ENCODE peak calls at places on chromosomes 3 and 15, in five cellular contexts. K is mesendoderm, T is substantia nigra, V is GM23248, S is hepatocyte. A is an unnamed sample.

GRCh38 chr15:50945725-50946124 is 37.2 kb downstream of the AP4E1 start:
- DNase-seq in K (no peak), T (no peak), V (peak), S (no peak), A (no peak)

GRCh38 chr3:127419641-127420354 is 132.0 kb upstream of the PRR20G start:
- DNase-seq in K (no peak), T (no peak), V (no peak), S (no peak), A (no peak)

GRCh38 chr15:37720267-37720666 is 214.2 kb upstream of the TMCO5A start:
- DNase-seq in K (no peak), T (no peak), V (no peak), S (no peak), A (no peak)

GRCh38 chr3:71816757-71817156 is 31.8 kb upstream of the PROK2 start:
- DNase-seq in K (no peak), T (no peak), V (no peak), S (no peak), A (no peak)

GRCh38 chr15:86055688-86056087 is 24.0 kb upstream of the AGBL1 start:
- DNase-seq in K (no peak), T (no peak), V (no peak), S (no peak), A (no peak)

GRCh38 chr15:33638439-33638838 is 327.7 kb downstream of the RYR3 start:
- DNase-seq in K (no peak), T (no peak), V (no peak), S (no peak), A (no peak)

GRCh38 chr15:33201376-33202189 is 7.1 kb upstream of the FMN1 start:
- DNase-seq in K (peak), T (no peak), V (peak), S (peak), A (peak)

GRCh38 chr3:150133293-150133692 is 162.6 kb upstream of the PFN2 start:
- DNase-seq in K (no peak), T (no peak), V (peak), S (no peak), A (no peak)

GRCh38 chr15:31606942-31607497 is 280.4 kb downstream of the KLF13 start:
- DNase-seq in K (no peak), T (no peak), V (peak), S (no peak), A (no peak)

GRCh38 chr3:187044206-187044605 is 95.1 kb downstream of the RPL39L start:
- DNase-seq in K (no peak), T (no peak), V (no peak), S (no peak), A (no peak)

GRCh38 chr15:60643490-60644040 is 164.6 kb upstream of the ICE2 start:
- DNase-seq in K (no peak), T (no peak), V (no peak), S (no peak), A (no peak)

GRCh38 chr3:100209169-100209568 is 51.6 kb upstream of the TBC1D23 start:
- DNase-seq in K (no peak), T (no peak), V (no peak), S (no peak), A (no peak)

GRCh38 chr15:73688455-73688854 is 4.3 kb downstream of the CD276 start:
- DNase-seq in K (no peak), T (no peak), V (peak), S (peak), A (no peak)

GRCh38 chr15:32120577-32121465 is 90.5 kb downstream of the CHRNA7 start:
- DNase-seq in K (no peak), T (no peak), V (no peak), S (no peak), A (no peak)

GRCh38 chr3:48034000-48034516 is 17.8 kb upstream of the MAP4 start:
- DNase-seq in K (peak), T (no peak), V (peak), S (peak), A (no peak)

GRCh38 chr3:132343018-132343612 is 25.9 kb downstream of the ACP3 start:
- DNase-seq in K (peak), T (no peak), V (peak), S (peak), A (peak)

GRCh38 chr3:73625124-73625665 is 454 bp upstream of the PDZRN3 start:
- DNase-seq in K (peak), T (no peak), V (peak), S (peak), A (peak)

GRCh38 chr15:74221399-74222230 is 14.5 kb upstream of the CCDC33 start:
- DNase-seq in K (no peak), T (no peak), V (no peak), S (no peak), A (no peak)

GRCh38 chr3:150721285-150722130 is 17.8 kb upstream of the ERICH6 start:
- DNase-seq in K (peak), T (no peak), V (peak), S (peak), A (no peak)

GRCh38 chr15:56960116-56960515 is 41.7 kb downstream of the TCF12 start:
- DNase-seq in K (no peak), T (no peak), V (peak), S (no peak), A (no peak)

GRCh38 chr3:133506215-133506901 is 67.1 kb upstream of the CDV3 start:
- DNase-seq in K (no peak), T (no peak), V (no peak), S (no peak), A (no peak)

GRCh38 chr3:158737987-158738615 is 5.8 kb upstream of the RARRES1 start:
- DNase-seq in K (no peak), T (no peak), V (no peak), S (no peak), A (no peak)

GRCh38 chr15:57495037-57495436 is 96.7 kb upstream of the MYZAP start:
- DNase-seq in K (peak), T (no peak), V (no peak), S (no peak), A (no peak)

GRCh38 chr15:66740802-66741201 is 38.8 kb downstream of the SMAD6 start:
- DNase-seq in K (no peak), T (no peak), V (peak), S (peak), A (peak)

GRCh38 chr3:128482857-128483656 is 9.9 kb downstream of the GATA2 start:
- DNase-seq in K (peak), T (no peak), V (peak), S (peak), A (no peak)

GRCh38 chr3:55160241-55160877 is 232.5 kb upstream of the LRTM1 start:
- DNase-seq in K (peak), T (no peak), V (peak), S (peak), A (peak)

GRCh38 chr15:65164139-65164538 is 21.0 kb downstream of the CLPX start:
- DNase-seq in K (no peak), T (no peak), V (no peak), S (no peak), A (no peak)

GRCh38 chr15:74978503-74978902 is 16.9 kb upstream of the SCAMP5 start:
- DNase-seq in K (no peak), T (no peak), V (peak), S (no peak), A (no peak)

GRCh38 chr3:47817609-47818008 is 14.7 kb downstream of the DHX30 start:
- DNase-seq in K (no peak), T (no peak), V (no peak), S (no peak), A (no peak)

GRCh38 chr3:108125550-108126071 is 34.8 kb upstream of the CD47 start:
- DNase-seq in K (no peak), T (no peak), V (no peak), S (no peak), A (no peak)

GRCh38 chr3:170606675-170607074 is 20.8 kb upstream of the SLC7A14 start:
- DNase-seq in K (no peak), T (no peak), V (no peak), S (no peak), A (no peak)

GRCh38 chr3:133570139-133570936 is 3.1 kb upstream of the CDV3 start:
- DNase-seq in K (peak), T (no peak), V (peak), S (peak), A (no peak)

GRCh38 chr3:22700876-22701275 is 502.3 kb upstream of the UBE2E2 start:
- DNase-seq in K (no peak), T (no peak), V (no peak), S (no peak), A (no peak)

GRCh38 chr3:43953375-43953774 is 262.6 kb downstream of the ABHD5 start:
- DNase-seq in K (no peak), T (no peak), V (no peak), S (no peak), A (no peak)

GRCh38 chr3:105598047-105598796 is 231.5 kb downstream of the ALCAM start:
- DNase-seq in K (peak), T (no peak), V (peak), S (peak), A (no peak)

GRCh38 chr15:78170848-78171773 is 21.9 kb downstream of the IDH3A start:
- DNase-seq in K (no peak), T (no peak), V (no peak), S (no peak), A (peak)

GRCh38 chr15:58467121-58467721 is 35.4 kb downstream of the LIPC start:
- DNase-seq in K (no peak), T (no peak), V (no peak), S (no peak), A (no peak)

DNA sequence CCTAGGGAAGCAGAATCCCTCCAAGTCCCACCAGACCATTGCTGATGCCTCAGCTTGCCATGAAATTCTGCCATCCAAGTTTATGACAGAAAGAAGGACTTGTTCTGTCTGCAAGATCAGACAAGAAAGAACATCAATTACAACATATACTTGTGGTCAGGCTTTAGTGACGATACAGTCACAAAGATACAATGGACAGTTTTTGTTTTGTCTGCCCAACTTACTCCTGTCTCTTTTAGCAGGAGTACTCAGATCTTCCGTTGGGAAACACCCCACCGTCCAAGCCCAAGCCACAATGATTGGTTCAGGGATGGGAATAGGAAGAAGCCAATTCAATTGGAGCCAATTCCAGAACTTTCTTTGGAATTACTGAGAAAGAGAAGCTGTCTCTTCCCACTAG is 15.7 kb downstream of the KLHL6 start:
- DNase-seq in K (no peak), T (no peak), V (peak), S (no peak), A (no peak)
- H3K27ac ChIP-seq in K (no peak), T (no peak), V (no peak), S (no peak), A (no peak)

DNA sequence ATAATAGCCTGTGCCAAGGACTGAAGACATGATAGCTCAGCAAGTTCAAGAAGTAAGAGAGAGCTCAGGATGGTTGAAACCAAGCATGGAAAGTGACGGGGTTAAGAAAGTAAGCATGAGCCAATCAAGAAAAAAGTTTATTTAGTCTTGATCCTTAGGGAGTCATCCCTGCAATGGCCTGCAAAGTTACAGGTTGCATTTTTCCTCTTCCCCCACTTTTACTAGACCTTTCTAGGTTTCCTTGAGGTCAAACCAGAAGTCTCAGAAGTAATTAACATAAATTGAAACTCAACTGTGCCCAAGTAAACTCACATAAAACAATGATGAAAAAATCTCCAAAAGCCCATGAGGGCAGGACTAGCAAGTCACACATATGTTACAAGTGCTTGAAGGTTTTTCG is 250.9 kb downstream of the MAGI1 start:
- DNase-seq in K (no peak), T (no peak), V (no peak), S (no peak), A (no peak)
- H3K27ac ChIP-seq in K (no peak), T (no peak), V (no peak), S (no peak), A (no peak)

GRCh38 chr3:190265795-190266194 is 56.5 kb downstream of the CLDN1 start:
- DNase-seq in K (no peak), T (no peak), V (peak), S (peak), A (peak)

GRCh38 chr3:190266915-190267290 is 55.3 kb downstream of the CLDN1 start:
- DNase-seq in K (no peak), T (no peak), V (peak), S (no peak), A (no peak)

GRCh38 chr3:190265126-190265525 is 57.1 kb downstream of the CLDN1 start:
- DNase-seq in K (no peak), T (no peak), V (no peak), S (no peak), A (no peak)

GRCh38 chr3:190269096-190269495 is 53.1 kb downstream of the CLDN1 start:
- DNase-seq in K (no peak), T (no peak), V (no peak), S (no peak), A (no peak)

DNA sequence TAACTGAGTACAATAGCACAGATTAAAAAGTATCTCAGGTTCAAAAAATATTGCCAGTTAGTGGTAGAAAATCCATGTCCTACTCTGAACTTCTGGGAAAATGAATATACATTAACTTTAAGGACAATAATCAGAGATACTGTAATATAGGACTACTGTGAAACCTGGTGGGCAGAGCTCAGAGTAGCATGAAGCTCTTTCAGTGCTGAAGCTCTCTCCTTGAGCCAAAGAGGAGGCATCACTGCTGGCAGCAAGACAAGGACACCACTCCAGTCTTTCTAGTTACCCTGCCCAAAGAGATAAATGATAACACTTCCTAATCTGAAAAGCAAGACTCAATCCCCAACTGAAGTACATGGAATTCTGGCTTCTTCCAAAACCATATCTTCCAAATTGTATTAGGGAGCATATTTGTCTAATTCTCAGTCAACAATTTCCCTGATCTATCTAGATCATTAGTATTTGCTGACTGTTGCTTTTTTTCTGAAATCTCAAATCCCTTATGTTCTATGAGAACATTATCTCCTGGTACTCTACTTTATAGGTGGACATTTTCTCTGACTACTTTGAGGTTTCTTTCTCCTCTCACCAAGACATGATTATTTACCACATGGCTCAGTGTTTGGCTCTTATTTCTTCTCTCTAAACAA is 55.9 kb downstream of the CLDN1 start:
- DNase-seq in K (no peak), T (no peak), V (peak), S (no peak), A (no peak)
- H3K27ac ChIP-seq in K (no peak), T (no peak), V (no peak), S (peak), A (no peak)

DNA sequence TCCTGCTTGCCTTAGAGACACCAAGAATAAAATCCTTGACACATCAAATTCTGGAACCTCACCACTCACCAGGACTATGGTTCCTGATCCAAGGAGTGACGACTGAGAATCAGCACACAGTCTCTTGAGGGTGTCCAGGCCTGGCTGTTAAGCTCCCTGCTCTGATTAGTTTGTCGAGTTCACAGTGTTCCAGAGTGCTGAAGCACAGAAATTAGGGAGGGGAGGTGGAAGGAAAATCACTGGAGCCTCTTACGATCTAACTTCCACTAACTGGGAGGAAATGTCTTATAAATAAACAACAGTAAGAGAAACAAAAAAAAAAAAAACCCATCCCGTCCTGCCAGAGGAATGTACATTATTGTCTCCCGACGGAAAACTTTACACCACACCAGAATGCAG is 330.2 kb downstream of the TIGIT start:
- DNase-seq in K (no peak), T (no peak), V (peak), S (peak), A (peak)
- H3K27ac ChIP-seq in K (no peak), T (peak), V (peak), S (peak), A (peak)

GRCh38 chr3:182891364-182891763 is 89.0 kb downstream of the DCUN1D1 start:
- DNase-seq in K (no peak), T (no peak), V (no peak), S (no peak), A (no peak)

GRCh38 chr3:182889948-182890629 is 90.2 kb downstream of the DCUN1D1 start:
- DNase-seq in K (no peak), T (no peak), V (no peak), S (no peak), A (no peak)

DNA sequence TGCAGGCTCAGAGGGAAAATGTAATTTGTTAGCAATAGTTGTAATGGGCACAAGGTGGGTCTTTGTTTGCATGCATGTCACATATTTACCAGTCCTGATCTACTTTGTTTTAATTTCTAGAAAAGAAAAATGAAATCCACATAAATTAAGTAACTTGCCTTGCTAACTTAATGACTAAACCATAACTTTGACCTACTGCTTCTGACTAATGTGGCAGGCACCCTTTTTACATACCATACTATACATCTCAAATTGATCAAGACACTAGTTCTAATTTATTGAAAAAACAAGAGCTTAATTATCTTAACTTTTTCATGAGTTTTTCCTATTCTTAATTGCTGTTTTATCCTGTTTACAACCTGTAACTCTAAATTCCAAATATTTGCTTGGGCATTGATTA is 93.2 kb downstream of the ATP11B start:
- DNase-seq in K (no peak), T (no peak), V (peak), S (no peak), A (no peak)
- H3K27ac ChIP-seq in K (no peak), T (no peak), V (no peak), S (no peak), A (no peak)

GRCh38 chr15:99707481-99708270 is 25.6 kb downstream of the LYSMD4 start:
- DNase-seq in K (no peak), T (no peak), V (peak), S (no peak), A (no peak)

GRCh38 chr15:99708563-99708962 is 24.7 kb downstream of the LYSMD4 start:
- DNase-seq in K (peak), T (no peak), V (peak), S (peak), A (peak)

GRCh38 chr15:99709243-99709986 is 23.8 kb downstream of the LYSMD4 start:
- DNase-seq in K (no peak), T (no peak), V (no peak), S (no peak), A (no peak)

GRCh38 chr15:99704444-99704838 is 28.8 kb downstream of the LYSMD4 start:
- DNase-seq in K (peak), T (no peak), V (peak), S (peak), A (peak)

GRCh38 chr15:99706557-99707303 is 26.5 kb downstream of the LYSMD4 start:
- DNase-seq in K (no peak), T (no peak), V (peak), S (no peak), A (no peak)
- H3K27ac ChIP-seq in K (no peak), T (peak), V (peak), S (no peak), A (no peak)